ENCODE peak calls at places on chromosome 14, in nine cellular contexts. A is GM18507; R is ureter; G is stimulated activated CD8-positive, alpha-beta memory T cell treated with anti-CD3 and anti-CD28 coated beads, Interleukin-15, amount 100 ng/mL, for 4 hours; J is activated B cell treated with CpG ODN at 0.5 μM for 24 hours; V is NCI-H1105 treated with DMSO at 0.1 percent for 48 hours; F is omental fat pad; K is left colon; L is CD4-positive, alpha-beta T cell. Z is an unnamed sample.

GRCh38 chr14:79084861-79085260 is 914.7 kb downstream of the NRXN3 start:
- DNase-seq in A (no peak), R (no peak), G (no peak), J (no peak), V (no peak), F (no peak), K (no peak), L (no peak), Z (no peak)

GRCh38 chr14:21467620-21468019 is 9.1 kb downstream of the RAB2B start:
- DNase-seq in A (no peak), R (no peak), G (no peak), J (no peak), V (no peak), F (no peak), K (no peak), L (no peak), Z (no peak)

GRCh38 chr14:34014936-34015335 is 64.1 kb upstream of the EGLN3 start:
- DNase-seq in A (no peak), R (no peak), G (no peak), J (no peak), V (no peak), F (no peak), K (no peak), L (no peak), Z (no peak)

GRCh38 chr14:105533811-105534498 is 7.6 kb downstream of the TMEM121 start:
- DNase-seq in A (no peak), R (no peak), G (no peak), J (no peak), V (no peak), F (no peak), K (no peak), L (no peak), Z (no peak)

GRCh38 chr14:93737574-93737973 is 50.7 kb downstream of the PRIMA1 start:
- DNase-seq in A (no peak), R (no peak), G (no peak), J (no peak), V (no peak), F (no peak), K (no peak), L (no peak), Z (no peak)

GRCh38 chr14:64569108-64570045 is 19.6 kb downstream of the PPP1R36 start:
- DNase-seq in A (no peak), R (peak; percentile 71), G (no peak), J (no peak), V (no peak), F (no peak), K (no peak), L (no peak), Z (no peak)

GRCh38 chr14:38342803-38343202 is 86.9 kb upstream of the CLEC14A start:
- DNase-seq in A (no peak), R (no peak), G (no peak), J (no peak), V (no peak), F (no peak), K (no peak), L (no peak), Z (no peak)

GRCh38 chr14:89921896-89922548 is 32.5 kb downstream of the EFCAB11 start:
- DNase-seq in A (no peak), R (no peak), G (no peak), J (no peak), V (no peak), F (no peak), K (no peak), L (no peak), Z (no peak)

GRCh38 chr14:101761881-101762529 is 496 bp downstream of the PPP2R5C start:
- DNase-seq in A (no peak), R (no peak), G (peak; percentile 27), J (no peak), V (peak; percentile 23), F (no peak), K (peak; percentile 68), L (peak; percentile 40), Z (no peak)

GRCh38 chr14:79585845-79586244 is 625.5 kb downstream of the DIO2 start:
- DNase-seq in A (no peak), R (no peak), G (no peak), J (no peak), V (no peak), F (no peak), K (no peak), L (no peak), Z (no peak)

GRCh38 chr14:69633238-69633637 is 21.8 kb downstream of the SUSD6 start:
- DNase-seq in A (no peak), R (no peak), G (no peak), J (no peak), V (no peak), F (no peak), K (no peak), L (no peak), Z (no peak)

GRCh38 chr14:48792376-48793024 is 793.7 kb downstream of the RPS29 start:
- DNase-seq in A (no peak), R (no peak), G (no peak), J (no peak), V (no peak), F (no peak), K (no peak), L (no peak), Z (no peak)

GRCh38 chr14:52895000-52895399 is 55.9 kb downstream of the FERMT2 start:
- DNase-seq in A (no peak), R (no peak), G (no peak), J (no peak), V (no peak), F (no peak), K (no peak), L (no peak), Z (no peak)

GRCh38 chr14:50001146-50001998 is 108.5 kb downstream of the ARF6 start:
- DNase-seq in A (no peak), R (peak; percentile 76), G (peak; percentile 57), J (peak; percentile 47), V (no peak), F (no peak), K (peak; percentile 78), L (peak; percentile 56), Z (peak; percentile 73)

GRCh38 chr14:39264558-39264957 is 30.8 kb downstream of the MIA2 start:
- DNase-seq in A (no peak), R (no peak), G (no peak), J (no peak), V (no peak), F (no peak), K (no peak), L (no peak), Z (no peak)

Z was measured in type B pancreatic cell.